ENCODE peak calls at places on chromosome 10, in six cellular contexts. M is NCI-H524 treated with DMSO at 0.1 percent for 48 hours; I is fibroblast of pulmonary artery; L is activated CD4-positive, alpha-beta T cell treated with anti-CD3 and anti-CD28 coated beads, Interleukin-2, amount 10 ng/mL, durations not matched to agents 7 days and 5 days; Q is stimulated activated CD8-positive, alpha-beta memory T cell treated with anti-CD3 and anti-CD28 coated beads, Interleukin-7, amount 100 ng/mL, for 1 hour; G is activated T-cell treated with anti-CD3 and anti-CD28 coated beads, Interleukin-2, amount 50 U/mL, for 48 hours. V is an unnamed sample.
A peak's percentile ranks its signal among the peaks of the same experiment; 100 is the strongest.

GRCh38 chr10:99979066-99979685 is 30.6 kb downstream of the DNMBP start:
- DNase-seq in I (no peak), M (no peak), Q (no peak), L (no peak), G (no peak), V (no peak)

GRCh38 chr10:30847199-30847598 is 184.5 kb downstream of the ZNF438 start:
- DNase-seq in I (no peak), L (no peak), G (no peak), M (no peak), Q (no peak), V (no peak)

GRCh38 chr10:5776150-5776880 is 36.9 kb downstream of the GDI2 start:
- DNase-seq in M (no peak), Q (no peak), I (no peak), L (no peak), G (no peak), V (no peak)

GRCh38 chr10:100506596-100507356 is 12.9 kb downstream of the SEC31B start:
- DNase-seq in M (no peak), I (no peak), Q (no peak), L (no peak), G (peak; percentile 53), V (no peak)

GRCh38 chr10:133378251-133379096 is 588 bp upstream of the PAOX start:
- DNase-seq in I (peak; percentile 41), G (peak; percentile 72), L (peak; percentile 62), Q (no peak), M (no peak), V (peak; percentile 85)

GRCh38 chr10:110612629-110613028 is 31.5 kb upstream of the RBM20 start:
- DNase-seq in G (no peak), I (no peak), Q (no peak), L (no peak), M (no peak), V (no peak)

GRCh38 chr10:117374506-117375359 is 507 bp downstream of the PDZD8 start:
- DNase-seq in G (peak; percentile 53), M (no peak), Q (no peak), L (peak; percentile 25), I (peak; percentile 53), V (no peak)

GRCh38 chr10:99346247-99346646 is 17.1 kb downstream of the CNNM1 start:
- DNase-seq in G (no peak), L (no peak), Q (no peak), M (no peak), I (peak; percentile 16), V (no peak)

GRCh38 chr10:128626397-128627060 is 500.3 kb upstream of the MKI67 start:
- DNase-seq in G (no peak), L (no peak), Q (no peak), M (no peak), I (no peak), V (no peak)

GRCh38 chr10:21724020-21724589 is 190.1 kb downstream of the MLLT10 start:
- DNase-seq in Q (no peak), L (no peak), G (no peak), M (no peak), I (peak; percentile 30), V (no peak)

GRCh38 chr10:31759124-31759798 is 169.4 kb downstream of the ARHGAP12 start:
- DNase-seq in M (no peak), Q (peak; percentile 20), G (peak; percentile 77), L (peak; percentile 24), I (peak; percentile 43), V (peak; percentile 88)

GRCh38 chr10:102596506-102596971 is 47.7 kb upstream of the TRIM8 start:
- DNase-seq in Q (no peak), I (peak; percentile 78), L (peak; percentile 33), G (peak; percentile 44), M (no peak), V (no peak)

GRCh38 chr10:58817499-58817898 is 304.8 kb downstream of the BICC1 start:
- DNase-seq in M (no peak), I (no peak), G (no peak), Q (no peak), L (no peak), V (no peak)

GRCh38 chr10:73910401-73910763 is 550 bp upstream of the PLAU start:
- DNase-seq in G (no peak), M (no peak), Q (no peak), I (no peak), L (no peak), V (no peak)